ENCODE peak calls at places on chromosome 9, in ten cellular contexts. One of them, this sample, is unnamed.

GRCh38 chr9:98522487-98522886 is 186.2 kb downstream of the GABBR2 start:
- DNase-seq in prostate gland: no peak
- DNase-seq in gastrocnemius medialis: no peak
- DNase-seq in body of pancreas: no peak
- DNase-seq in effector memory CD4-positive, alpha-beta T cell: no peak
- DNase-seq in fibroblast of pulmonary artery: no peak
- DNase-seq in suprapubic skin: no peak
- DNase-seq in naive thymus-derived CD4-positive, alpha-beta T cell: no peak
- DNase-seq in GM12864: no peak
- DNase-seq in spleen: no peak
- DNase-seq in this sample: no peak

GRCh38 chr9:135586601-135587109 is 25.1 kb downstream of the PAEP start:
- DNase-seq in prostate gland: no peak
- DNase-seq in gastrocnemius medialis: no peak
- DNase-seq in body of pancreas: no peak
- DNase-seq in effector memory CD4-positive, alpha-beta T cell: no peak
- DNase-seq in fibroblast of pulmonary artery: no peak
- DNase-seq in suprapubic skin: no peak
- DNase-seq in naive thymus-derived CD4-positive, alpha-beta T cell: no peak
- DNase-seq in GM12864: no peak
- DNase-seq in spleen: peak; percentile 54
- DNase-seq in this sample: no peak

GRCh38 chr9:85202596-85202995 is 533.1 kb downstream of the NTRK2 start:
- DNase-seq in prostate gland: no peak
- DNase-seq in gastrocnemius medialis: no peak
- DNase-seq in body of pancreas: peak; percentile 14
- DNase-seq in effector memory CD4-positive, alpha-beta T cell: no peak
- DNase-seq in fibroblast of pulmonary artery: peak; percentile 69
- DNase-seq in suprapubic skin: no peak
- DNase-seq in naive thymus-derived CD4-positive, alpha-beta T cell: no peak
- DNase-seq in GM12864: no peak
- DNase-seq in spleen: no peak
- DNase-seq in this sample: peak; percentile 63

GRCh38 chr9:14322211-14323082 is 8.5 kb upstream of the NFIB start:
- DNase-seq in prostate gland: peak; percentile 93
- DNase-seq in gastrocnemius medialis: peak; percentile 86
- DNase-seq in body of pancreas: peak; percentile 92
- DNase-seq in effector memory CD4-positive, alpha-beta T cell: peak; percentile 52
- DNase-seq in fibroblast of pulmonary artery: peak; percentile 96
- DNase-seq in suprapubic skin: peak; percentile 93
- DNase-seq in naive thymus-derived CD4-positive, alpha-beta T cell: peak; percentile 39
- DNase-seq in GM12864: peak; percentile 42
- DNase-seq in spleen: peak; percentile 92
- DNase-seq in this sample: peak; percentile 85

GRCh38 chr9:100674419-100675122 is 96.7 kb downstream of the CAVIN4 start:
- DNase-seq in prostate gland: no peak
- DNase-seq in gastrocnemius medialis: peak; percentile 71
- DNase-seq in body of pancreas: no peak
- DNase-seq in effector memory CD4-positive, alpha-beta T cell: no peak
- DNase-seq in fibroblast of pulmonary artery: no peak
- DNase-seq in suprapubic skin: no peak
- DNase-seq in naive thymus-derived CD4-positive, alpha-beta T cell: no peak
- DNase-seq in GM12864: no peak
- DNase-seq in spleen: no peak
- DNase-seq in this sample: no peak

GRCh38 chr9:22535780-22536179 is 89.2 kb downstream of the DMRTA1 start:
- DNase-seq in prostate gland: no peak
- DNase-seq in gastrocnemius medialis: no peak
- DNase-seq in body of pancreas: no peak
- DNase-seq in effector memory CD4-positive, alpha-beta T cell: no peak
- DNase-seq in fibroblast of pulmonary artery: no peak
- DNase-seq in suprapubic skin: no peak
- DNase-seq in naive thymus-derived CD4-positive, alpha-beta T cell: no peak
- DNase-seq in GM12864: no peak
- DNase-seq in spleen: no peak
- DNase-seq in this sample: no peak

GRCh38 chr9:104586496-104587180 is 12.6 kb downstream of the OR13C5 start:
- DNase-seq in prostate gland: no peak
- DNase-seq in gastrocnemius medialis: no peak
- DNase-seq in body of pancreas: peak; percentile 2
- DNase-seq in effector memory CD4-positive, alpha-beta T cell: no peak
- DNase-seq in fibroblast of pulmonary artery: peak; percentile 5
- DNase-seq in suprapubic skin: no peak
- DNase-seq in naive thymus-derived CD4-positive, alpha-beta T cell: no peak
- DNase-seq in GM12864: no peak
- DNase-seq in spleen: no peak
- DNase-seq in this sample: no peak

GRCh38 chr9:109585841-109586240 is 87.7 kb upstream of the PTPN3 start:
- DNase-seq in prostate gland: no peak
- DNase-seq in gastrocnemius medialis: no peak
- DNase-seq in body of pancreas: no peak
- DNase-seq in effector memory CD4-positive, alpha-beta T cell: no peak
- DNase-seq in fibroblast of pulmonary artery: no peak
- DNase-seq in suprapubic skin: no peak
- DNase-seq in naive thymus-derived CD4-positive, alpha-beta T cell: no peak
- DNase-seq in GM12864: no peak
- DNase-seq in spleen: no peak
- DNase-seq in this sample: no peak

GRCh38 chr9:128787583-128788156 is 617 bp downstream of the TBC1D13 start:
- DNase-seq in prostate gland: peak; percentile 17
- DNase-seq in gastrocnemius medialis: no peak
- DNase-seq in body of pancreas: peak; percentile 17
- DNase-seq in effector memory CD4-positive, alpha-beta T cell: no peak
- DNase-seq in fibroblast of pulmonary artery: peak; percentile 12
- DNase-seq in suprapubic skin: no peak
- DNase-seq in naive thymus-derived CD4-positive, alpha-beta T cell: no peak
- DNase-seq in GM12864: no peak
- DNase-seq in spleen: no peak
- DNase-seq in this sample: no peak
- H3K4me3 ChIP-seq in prostate gland: peak overlapping the region; percentile 95
- H3K4me3 ChIP-seq in gastrocnemius medialis: peak overlapping the region; percentile 81
- H3K4me3 ChIP-seq in body of pancreas: peak overlapping the region; percentile 52
- H3K4me3 ChIP-seq in effector memory CD4-positive, alpha-beta T cell: peak overlapping the region; percentile 98
- H3K4me3 ChIP-seq in fibroblast of pulmonary artery: peak overlapping the region; percentile 96
- H3K4me3 ChIP-seq in suprapubic skin: peak overlapping the region; percentile 79
- H3K4me3 ChIP-seq in naive thymus-derived CD4-positive, alpha-beta T cell: peak overlapping the region; percentile 90
- H3K4me3 ChIP-seq in GM12864: peak overlapping the region; percentile 99
- H3K4me3 ChIP-seq in spleen: peak overlapping the region; percentile 99
- H3K4me3 ChIP-seq in this sample: peak overlapping the region; percentile 97

GRCh38 chr9:127557466-127557869 is 54.6 kb upstream of the STXBP1 start:
- DNase-seq in prostate gland: no peak
- DNase-seq in gastrocnemius medialis: no peak
- DNase-seq in body of pancreas: no peak
- DNase-seq in effector memory CD4-positive, alpha-beta T cell: no peak
- DNase-seq in fibroblast of pulmonary artery: peak; percentile 59
- DNase-seq in suprapubic skin: no peak
- DNase-seq in naive thymus-derived CD4-positive, alpha-beta T cell: no peak
- DNase-seq in GM12864: no peak
- DNase-seq in spleen: no peak
- DNase-seq in this sample: no peak

GRCh38 chr9:127559247-127559680 is 52.8 kb upstream of the STXBP1 start:
- DNase-seq in prostate gland: no peak
- DNase-seq in gastrocnemius medialis: no peak
- DNase-seq in body of pancreas: no peak
- DNase-seq in effector memory CD4-positive, alpha-beta T cell: no peak
- DNase-seq in fibroblast of pulmonary artery: no peak
- DNase-seq in suprapubic skin: no peak
- DNase-seq in naive thymus-derived CD4-positive, alpha-beta T cell: no peak
- DNase-seq in GM12864: no peak
- DNase-seq in spleen: no peak
- DNase-seq in this sample: no peak

GRCh38 chr9:127558581-127559246 is 53.4 kb upstream of the STXBP1 start:
- DNase-seq in prostate gland: no peak
- DNase-seq in gastrocnemius medialis: no peak
- DNase-seq in body of pancreas: no peak
- DNase-seq in effector memory CD4-positive, alpha-beta T cell: no peak
- DNase-seq in fibroblast of pulmonary artery: no peak
- DNase-seq in suprapubic skin: no peak
- DNase-seq in naive thymus-derived CD4-positive, alpha-beta T cell: no peak
- DNase-seq in GM12864: no peak
- DNase-seq in spleen: no peak
- DNase-seq in this sample: no peak

GRCh38 chr9:127556871-127557270 is 55.2 kb upstream of the STXBP1 start:
- DNase-seq in prostate gland: no peak
- DNase-seq in gastrocnemius medialis: no peak
- DNase-seq in body of pancreas: no peak
- DNase-seq in effector memory CD4-positive, alpha-beta T cell: no peak
- DNase-seq in fibroblast of pulmonary artery: no peak
- DNase-seq in suprapubic skin: no peak
- DNase-seq in naive thymus-derived CD4-positive, alpha-beta T cell: no peak
- DNase-seq in GM12864: no peak
- DNase-seq in spleen: no peak
- DNase-seq in this sample: no peak

DNA sequence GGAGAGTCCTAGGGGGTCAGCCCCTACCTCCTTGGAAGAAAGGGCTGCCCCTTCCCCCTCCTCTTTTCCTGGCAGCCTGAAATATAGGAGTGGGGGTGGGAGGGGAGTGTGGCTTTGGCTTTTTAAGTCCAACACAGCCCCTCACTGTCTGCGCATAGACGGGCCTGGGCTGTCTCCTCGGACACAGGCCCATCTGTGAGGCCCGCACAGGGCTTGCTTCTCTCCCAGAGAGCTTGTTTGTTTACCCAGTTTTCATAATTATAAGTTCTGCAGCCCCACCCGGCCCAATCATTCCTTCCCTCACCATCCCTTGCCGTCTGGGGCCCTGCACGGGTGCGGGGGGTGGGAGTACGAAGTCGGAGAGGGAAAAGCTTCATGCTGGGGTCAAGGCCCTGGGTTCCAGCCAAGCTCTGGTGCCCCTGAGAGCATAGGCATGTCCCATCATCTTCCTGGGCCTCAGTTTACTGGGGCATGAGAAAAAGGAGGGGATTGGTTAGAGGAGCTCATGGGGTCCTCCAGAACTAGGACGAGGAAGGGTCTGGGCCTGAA is 54.0 kb upstream of the STXBP1 start:
- DNase-seq in prostate gland: no peak
- DNase-seq in gastrocnemius medialis: no peak
- DNase-seq in body of pancreas: no peak
- DNase-seq in effector memory CD4-positive, alpha-beta T cell: no peak
- DNase-seq in fibroblast of pulmonary artery: no peak
- DNase-seq in suprapubic skin: no peak
- DNase-seq in naive thymus-derived CD4-positive, alpha-beta T cell: no peak
- DNase-seq in GM12864: no peak
- DNase-seq in spleen: no peak
- DNase-seq in this sample: no peak
- H3K4me3 ChIP-seq in prostate gland: no peak overlapping the region
- H3K4me3 ChIP-seq in gastrocnemius medialis: no peak overlapping the region
- H3K4me3 ChIP-seq in body of pancreas: no peak overlapping the region
- H3K4me3 ChIP-seq in effector memory CD4-positive, alpha-beta T cell: peak overlapping the region; percentile 39
- H3K4me3 ChIP-seq in fibroblast of pulmonary artery: no peak overlapping the region
- H3K4me3 ChIP-seq in suprapubic skin: no peak overlapping the region
- H3K4me3 ChIP-seq in naive thymus-derived CD4-positive, alpha-beta T cell: no peak overlapping the region
- H3K4me3 ChIP-seq in GM12864: no peak overlapping the region
- H3K4me3 ChIP-seq in spleen: no peak overlapping the region
- H3K4me3 ChIP-seq in this sample: no peak overlapping the region

GRCh38 chr9:124506931-124507879 is at the start of gene NR5A1:
- DNase-seq in prostate gland: no peak
- DNase-seq in gastrocnemius medialis: no peak
- DNase-seq in body of pancreas: no peak
- DNase-seq in effector memory CD4-positive, alpha-beta T cell: no peak
- DNase-seq in fibroblast of pulmonary artery: no peak
- DNase-seq in suprapubic skin: no peak
- DNase-seq in naive thymus-derived CD4-positive, alpha-beta T cell: no peak
- DNase-seq in GM12864: no peak
- DNase-seq in spleen: no peak
- DNase-seq in this sample: no peak

GRCh38 chr9:124505901-124506346 is 1.3 kb downstream of the NR5A1 start:
- DNase-seq in prostate gland: no peak
- DNase-seq in gastrocnemius medialis: no peak
- DNase-seq in body of pancreas: no peak
- DNase-seq in effector memory CD4-positive, alpha-beta T cell: no peak
- DNase-seq in fibroblast of pulmonary artery: no peak
- DNase-seq in suprapubic skin: no peak
- DNase-seq in naive thymus-derived CD4-positive, alpha-beta T cell: no peak
- DNase-seq in GM12864: no peak
- DNase-seq in spleen: no peak
- DNase-seq in this sample: no peak

GRCh38 chr9:124505006-124505900 is 1.9 kb downstream of the NR5A1 start:
- DNase-seq in prostate gland: no peak
- DNase-seq in gastrocnemius medialis: no peak
- DNase-seq in body of pancreas: no peak
- DNase-seq in effector memory CD4-positive, alpha-beta T cell: no peak
- DNase-seq in fibroblast of pulmonary artery: no peak
- DNase-seq in suprapubic skin: no peak
- DNase-seq in naive thymus-derived CD4-positive, alpha-beta T cell: no peak
- DNase-seq in GM12864: no peak
- DNase-seq in spleen: peak; percentile 72
- DNase-seq in this sample: no peak

GRCh38 chr9:124507880-124508432 is 757 bp upstream of the NR5A1 start:
- DNase-seq in prostate gland: no peak
- DNase-seq in gastrocnemius medialis: no peak
- DNase-seq in body of pancreas: no peak
- DNase-seq in effector memory CD4-positive, alpha-beta T cell: no peak
- DNase-seq in fibroblast of pulmonary artery: no peak
- DNase-seq in suprapubic skin: no peak
- DNase-seq in naive thymus-derived CD4-positive, alpha-beta T cell: no peak
- DNase-seq in GM12864: no peak
- DNase-seq in spleen: no peak
- DNase-seq in this sample: no peak

GRCh38 chr9:124506433-124506832 is 766 bp downstream of the NR5A1 start:
- DNase-seq in prostate gland: no peak
- DNase-seq in gastrocnemius medialis: no peak
- DNase-seq in body of pancreas: no peak
- DNase-seq in effector memory CD4-positive, alpha-beta T cell: no peak
- DNase-seq in fibroblast of pulmonary artery: no peak
- DNase-seq in suprapubic skin: no peak
- DNase-seq in naive thymus-derived CD4-positive, alpha-beta T cell: no peak
- DNase-seq in GM12864: no peak
- DNase-seq in spleen: no peak
- DNase-seq in this sample: no peak
- H3K4me3 ChIP-seq in prostate gland: no peak overlapping the region
- H3K4me3 ChIP-seq in gastrocnemius medialis: no peak overlapping the region
- H3K4me3 ChIP-seq in body of pancreas: no peak overlapping the region
- H3K4me3 ChIP-seq in effector memory CD4-positive, alpha-beta T cell: no peak overlapping the region
- H3K4me3 ChIP-seq in fibroblast of pulmonary artery: no peak overlapping the region
- H3K4me3 ChIP-seq in suprapubic skin: no peak overlapping the region
- H3K4me3 ChIP-seq in naive thymus-derived CD4-positive, alpha-beta T cell: no peak overlapping the region
- H3K4me3 ChIP-seq in GM12864: no peak overlapping the region
- H3K4me3 ChIP-seq in spleen: peak overlapping the region; percentile 45
- H3K4me3 ChIP-seq in this sample: no peak overlapping the region

GRCh38 chr9:36762958-36763357 is 190.3 kb downstream of the MELK start:
- DNase-seq in prostate gland: no peak
- DNase-seq in gastrocnemius medialis: no peak
- DNase-seq in body of pancreas: no peak
- DNase-seq in effector memory CD4-positive, alpha-beta T cell: no peak
- DNase-seq in fibroblast of pulmonary artery: no peak
- DNase-seq in suprapubic skin: no peak
- DNase-seq in naive thymus-derived CD4-positive, alpha-beta T cell: no peak
- DNase-seq in GM12864: no peak
- DNase-seq in spleen: no peak
- DNase-seq in this sample: no peak

GRCh38 chr9:36763778-36764177 is 191.1 kb downstream of the MELK start:
- DNase-seq in prostate gland: no peak
- DNase-seq in gastrocnemius medialis: no peak
- DNase-seq in body of pancreas: no peak
- DNase-seq in effector memory CD4-positive, alpha-beta T cell: no peak
- DNase-seq in fibroblast of pulmonary artery: no peak
- DNase-seq in suprapubic skin: no peak
- DNase-seq in naive thymus-derived CD4-positive, alpha-beta T cell: no peak
- DNase-seq in GM12864: no peak
- DNase-seq in spleen: no peak
- DNase-seq in this sample: no peak

GRCh38 chr9:36765077-36765390 is 192.3 kb downstream of the MELK start:
- DNase-seq in prostate gland: no peak
- DNase-seq in gastrocnemius medialis: no peak
- DNase-seq in body of pancreas: no peak
- DNase-seq in effector memory CD4-positive, alpha-beta T cell: no peak
- DNase-seq in fibroblast of pulmonary artery: no peak
- DNase-seq in suprapubic skin: no peak
- DNase-seq in naive thymus-derived CD4-positive, alpha-beta T cell: no peak
- DNase-seq in GM12864: no peak
- DNase-seq in spleen: no peak
- DNase-seq in this sample: no peak

GRCh38 chr9:36765468-36766341 is 193.0 kb downstream of the MELK start:
- DNase-seq in prostate gland: peak; percentile 31
- DNase-seq in gastrocnemius medialis: peak; percentile 38
- DNase-seq in body of pancreas: peak; percentile 94
- DNase-seq in effector memory CD4-positive, alpha-beta T cell: peak; percentile 79
- DNase-seq in fibroblast of pulmonary artery: peak; percentile 36
- DNase-seq in suprapubic skin: peak; percentile 66
- DNase-seq in naive thymus-derived CD4-positive, alpha-beta T cell: peak; percentile 90
- DNase-seq in GM12864: peak; percentile 94
- DNase-seq in spleen: peak; percentile 95
- DNase-seq in this sample: no peak

DNA sequence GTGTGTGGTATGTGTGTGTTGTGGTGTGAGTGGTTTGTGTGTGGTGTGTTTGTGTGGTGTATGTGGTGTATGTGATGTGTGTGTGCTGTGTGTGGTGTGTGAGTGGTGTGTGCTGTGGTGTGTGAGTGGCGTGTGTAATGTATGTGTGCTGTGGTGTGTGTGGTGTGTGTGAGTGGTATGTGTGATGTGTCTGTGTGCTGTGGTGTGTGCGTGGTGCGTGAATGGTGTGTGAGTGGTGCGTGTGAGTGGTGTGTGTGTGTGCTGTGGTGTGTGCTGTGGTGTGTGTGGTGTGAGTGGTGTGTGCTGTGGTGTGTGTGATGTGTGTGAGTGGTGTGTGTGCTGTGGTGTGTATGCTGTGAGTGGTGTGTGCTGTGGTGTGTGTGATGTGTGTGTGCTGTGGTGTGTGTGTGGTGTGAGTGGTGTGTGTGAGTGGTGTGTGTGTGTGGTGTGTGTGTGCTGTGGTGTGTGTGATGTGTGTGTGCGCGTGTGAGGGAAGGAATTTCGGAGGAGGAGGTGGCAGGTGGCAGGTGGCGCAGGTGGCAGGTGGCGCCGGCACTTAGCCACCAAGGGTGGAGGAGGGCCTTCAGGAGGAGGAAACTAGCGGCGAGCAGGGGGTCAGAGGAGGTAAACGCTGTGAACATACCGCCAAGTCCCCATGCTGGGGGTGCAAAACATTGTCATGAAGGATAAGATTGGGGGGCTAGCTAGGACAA is 191.8 kb downstream of the MELK start:
- DNase-seq in prostate gland: no peak
- DNase-seq in gastrocnemius medialis: no peak
- DNase-seq in body of pancreas: no peak
- DNase-seq in effector memory CD4-positive, alpha-beta T cell: no peak
- DNase-seq in fibroblast of pulmonary artery: no peak
- DNase-seq in suprapubic skin: no peak
- DNase-seq in naive thymus-derived CD4-positive, alpha-beta T cell: no peak
- DNase-seq in GM12864: no peak
- DNase-seq in spleen: no peak
- DNase-seq in this sample: no peak
- H3K4me3 ChIP-seq in prostate gland: no peak overlapping the region
- H3K4me3 ChIP-seq in gastrocnemius medialis: no peak overlapping the region
- H3K4me3 ChIP-seq in body of pancreas: no peak overlapping the region
- H3K4me3 ChIP-seq in effector memory CD4-positive, alpha-beta T cell: no peak overlapping the region
- H3K4me3 ChIP-seq in fibroblast of pulmonary artery: no peak overlapping the region
- H3K4me3 ChIP-seq in suprapubic skin: no peak overlapping the region
- H3K4me3 ChIP-seq in naive thymus-derived CD4-positive, alpha-beta T cell: no peak overlapping the region
- H3K4me3 ChIP-seq in GM12864: no peak overlapping the region
- H3K4me3 ChIP-seq in spleen: no peak overlapping the region
- H3K4me3 ChIP-seq in this sample: no peak overlapping the region

This sample was measured in brain microvascular endothelial cell.